ENCODE peak calls at places on chromosomes 12 and 14, in four cellular contexts. T is foreskin melanocyte, Z is NCI-H510A treated with DMSO at 0.1 percent for 48 hours, U is epithelial cell of prostate. A is an unnamed sample.

GRCh38 chr12:53034459-53034858 is 15.4 kb upstream of the TNS2 start:
- DNase-seq in T (no peak), Z (no peak), U (no peak), A (no peak)

GRCh38 chr14:50311337-50311973 is 574 bp downstream of the L2HGDH start:
- DNase-seq in T (no peak), Z (peak; percentile 91), U (no peak), A (peak; percentile 52)

GRCh38 chr12:32671930-32672785 is 6.9 kb upstream of the DNM1L start:
- DNase-seq in T (peak; percentile 44), Z (peak; percentile 51), U (no peak), A (peak; percentile 92)

GRCh38 chr12:95982602-95983001 is 13.5 kb downstream of the HAL start:
- DNase-seq in T (no peak), Z (no peak), U (no peak), A (no peak)

GRCh38 chr12:94694732-94695131 is 44.4 kb upstream of the TMCC3 start:
- DNase-seq in T (no peak), Z (no peak), U (no peak), A (no peak)

GRCh38 chr12:108312885-108313203 is 26.3 kb downstream of the CMKLR1 start:
- DNase-seq in T (no peak), Z (no peak), U (no peak), A (no peak)

GRCh38 chr12:65470261-65470660 is 191.8 kb downstream of the MSRB3 start:
- DNase-seq in T (no peak), Z (no peak), U (no peak), A (no peak)

GRCh38 chr14:21072781-21073339 is 2.8 kb downstream of the ARHGEF40 start:
- DNase-seq in T (no peak), Z (peak; percentile 13), U (no peak), A (peak; percentile 49)

GRCh38 chr14:69108358-69108757 is 44.6 kb downstream of the DCAF5 start:
- DNase-seq in T (no peak), Z (no peak), U (no peak), A (no peak)

GRCh38 chr12:61870658-61871559 is 389.3 kb upstream of the USP15 start:
- DNase-seq in T (no peak), Z (no peak), U (no peak), A (peak; percentile 53)

GRCh38 chr14:57485635-57486034 is 8.0 kb downstream of the CCDC198 start:
- DNase-seq in T (no peak), Z (no peak), U (no peak), A (no peak)

GRCh38 chr14:53306926-53307325 is 153.8 kb upstream of the DDHD1 start:
- DNase-seq in T (peak; percentile 98), Z (no peak), U (no peak), A (no peak)

GRCh38 chr12:131323879-131324278 is 370.2 kb downstream of the ADGRD1 start:
- DNase-seq in T (no peak), Z (no peak), U (no peak), A (no peak)

GRCh38 chr12:132320767-132321211 is 8.6 kb downstream of the GALNT9 start:
- DNase-seq in T (no peak), Z (no peak), U (no peak), A (no peak)

GRCh38 chr12:65740873-65741600 is 83.2 kb upstream of the HMGA2 start:
- DNase-seq in T (peak; percentile 46), Z (peak; percentile 55), U (no peak), A (peak; percentile 65)

GRCh38 chr14:105390849-105391500 is 7.4 kb upstream of the TEX22 start:
- DNase-seq in T (no peak), Z (no peak), U (no peak), A (no peak)

GRCh38 chr14:37253905-37254304 is 56.2 kb downstream of the MIPOL1 start:
- DNase-seq in T (peak; percentile 48), Z (no peak), U (no peak), A (no peak)

GRCh38 chr14:103329421-103330347 is 4.4 kb upstream of the EIF5 start:
- DNase-seq in T (no peak), Z (peak; percentile 84), U (no peak), A (peak; percentile 15)

GRCh38 chr14:84006643-84007137 is 1523.3 kb upstream of the FLRT2 start:
- DNase-seq in T (no peak), Z (peak; percentile 76), U (no peak), A (peak; percentile 88)

GRCh38 chr14:75231320-75231719 is 47.3 kb upstream of the FOS start:
- DNase-seq in T (no peak), Z (no peak), U (no peak), A (no peak)

GRCh38 chr12:108360057-108360456 is 20.9 kb upstream of the CMKLR1 start:
- DNase-seq in T (no peak), Z (no peak), U (no peak), A (no peak)

GRCh38 chr14:30657606-30658163 is 35.6 kb downstream of the SCFD1 start:
- DNase-seq in T (no peak), Z (no peak), U (no peak), A (peak; percentile 18)

GRCh38 chr14:73526036-73526984 is 10.6 kb upstream of the ACOT1 start:
- DNase-seq in T (no peak), Z (no peak), U (no peak), A (peak; percentile 24)

GRCh38 chr12:107775093-107775721 is 703 bp downstream of the ASCL4 start:
- DNase-seq in T (no peak), Z (no peak), U (no peak), A (no peak)

GRCh38 chr14:75654127-75654732 is 6.4 kb downstream of the ERG28 start:
- DNase-seq in T (peak; percentile 40), Z (peak; percentile 73), U (no peak), A (peak; percentile 76)

GRCh38 chr12:131616316-131617098 is 94.4 kb upstream of the SFSWAP start:
- DNase-seq in T (no peak), Z (no peak), U (no peak), A (peak; percentile 24)

GRCh38 chr12:48678561-48679185 is 3.4 kb downstream of the KANSL2 start:
- DNase-seq in T (no peak), Z (no peak), U (no peak), A (no peak)

GRCh38 chr12:106903241-106903950 is 52.3 kb upstream of the TMEM263 start:
- DNase-seq in T (peak; percentile 23), Z (no peak), U (no peak), A (peak; percentile 91)

GRCh38 chr12:49813131-49813530 is 15.1 kb downstream of the NCKAP5L start:
- DNase-seq in T (no peak), Z (no peak), U (no peak), A (no peak)

GRCh38 chr14:72793154-72793725 is 100.7 kb downstream of the DPF3 start:
- DNase-seq in T (no peak), Z (no peak), U (no peak), A (no peak)

GRCh38 chr14:38536376-38537038 is 280.6 kb upstream of the CLEC14A start:
- DNase-seq in T (no peak), Z (no peak), U (no peak), A (no peak)

GRCh38 chr14:57352771-57353170 is 37.6 kb upstream of the NAA30 start:
- DNase-seq in T (no peak), Z (no peak), U (peak; percentile 40), A (no peak)

GRCh38 chr14:54428527-54428926 is 12.6 kb downstream of the CNIH1 start:
- DNase-seq in T (no peak), Z (no peak), U (no peak), A (no peak)

GRCh38 chr12:46430340-46430948 is 57.9 kb upstream of the SLC38A2 start:
- DNase-seq in T (no peak), Z (no peak), U (peak; percentile 87), A (peak; percentile 95)

GRCh38 chr12:41437578-41437977 is 249.5 kb downstream of the PDZRN4 start:
- DNase-seq in T (no peak), Z (no peak), U (no peak), A (no peak)

GRCh38 chr12:115355301-115355700 is 671.3 kb upstream of the TBX3 start:
- DNase-seq in T (no peak), Z (no peak), U (no peak), A (no peak)